ENCODE peak calls at places on chromosomes 1 and 21, in six cellular contexts. One of them, this sample, is unnamed.
A peak's percentile ranks its signal among the peaks of the same experiment; 100 is the strongest.

GRCh38 chr1:109881906-109882287 is 28.8 kb upstream of the CSF1 start:
- DNase-seq in HCT116: no peak
- DNase-seq in fibroblast of pulmonary artery: no peak
- DNase-seq in sigmoid colon: no peak
- DNase-seq in CD8-positive, alpha-beta T cell: no peak
- DNase-seq in B cell: no peak
- DNase-seq in this sample: no peak

GRCh38 chr1:244365821-244366220 is 85.9 kb downstream of the ADSS2 start:
- DNase-seq in HCT116: no peak
- DNase-seq in B cell: no peak
- DNase-seq in CD8-positive, alpha-beta T cell: no peak
- DNase-seq in fibroblast of pulmonary artery: no peak
- DNase-seq in sigmoid colon: no peak
- DNase-seq in this sample: no peak

GRCh38 chr1:113057006-113057405 is 16.0 kb upstream of the LRIG2 start:
- DNase-seq in fibroblast of pulmonary artery: no peak
- DNase-seq in sigmoid colon: no peak
- DNase-seq in CD8-positive, alpha-beta T cell: no peak
- DNase-seq in HCT116: no peak
- DNase-seq in B cell: peak; percentile 18
- DNase-seq in this sample: no peak

GRCh38 chr1:9224664-9225410 is 9.7 kb upstream of the H6PD start:
- DNase-seq in fibroblast of pulmonary artery: no peak
- DNase-seq in HCT116: no peak
- DNase-seq in B cell: no peak
- DNase-seq in CD8-positive, alpha-beta T cell: no peak
- DNase-seq in sigmoid colon: no peak
- DNase-seq in this sample: no peak

GRCh38 chr1:224411766-224412165 is 22.8 kb downstream of the WDR26 start:
- DNase-seq in CD8-positive, alpha-beta T cell: no peak
- DNase-seq in sigmoid colon: no peak
- DNase-seq in fibroblast of pulmonary artery: no peak
- DNase-seq in HCT116: no peak
- DNase-seq in B cell: no peak
- DNase-seq in this sample: no peak

GRCh38 chr1:223718850-223719249 is 6.5 kb downstream of the CAPN2 start:
- DNase-seq in CD8-positive, alpha-beta T cell: no peak
- DNase-seq in fibroblast of pulmonary artery: no peak
- DNase-seq in HCT116: no peak
- DNase-seq in sigmoid colon: no peak
- DNase-seq in B cell: no peak
- DNase-seq in this sample: no peak

GRCh38 chr1:162276493-162276892 is 100.2 kb downstream of the SPATA46 start:
- DNase-seq in B cell: peak; percentile 4
- DNase-seq in CD8-positive, alpha-beta T cell: no peak
- DNase-seq in sigmoid colon: no peak
- DNase-seq in fibroblast of pulmonary artery: peak; percentile 60
- DNase-seq in HCT116: peak; percentile 26
- DNase-seq in this sample: no peak

GRCh38 chr1:239387304-239388231 is 1.2 kb downstream of the CHRM3 start:
- DNase-seq in fibroblast of pulmonary artery: no peak
- DNase-seq in HCT116: no peak
- DNase-seq in sigmoid colon: no peak
- DNase-seq in CD8-positive, alpha-beta T cell: no peak
- DNase-seq in B cell: no peak
- DNase-seq in this sample: no peak

GRCh38 chr1:241717975-241718374 is 65.9 kb downstream of the WDR64 start:
- DNase-seq in sigmoid colon: no peak
- DNase-seq in CD8-positive, alpha-beta T cell: no peak
- DNase-seq in HCT116: no peak
- DNase-seq in fibroblast of pulmonary artery: no peak
- DNase-seq in B cell: no peak
- DNase-seq in this sample: no peak

GRCh38 chr1:234555390-234556112 is 54.4 kb downstream of the IRF2BP2 start:
- DNase-seq in HCT116: no peak
- DNase-seq in sigmoid colon: no peak
- DNase-seq in CD8-positive, alpha-beta T cell: no peak
- DNase-seq in B cell: no peak
- DNase-seq in fibroblast of pulmonary artery: no peak
- DNase-seq in this sample: no peak

GRCh38 chr1:28259935-28260802 is 851 bp downstream of the SESN2 start:
- DNase-seq in fibroblast of pulmonary artery: peak; percentile 95
- DNase-seq in sigmoid colon: peak; percentile 95
- DNase-seq in CD8-positive, alpha-beta T cell: no peak
- DNase-seq in B cell: no peak
- DNase-seq in HCT116: no peak
- DNase-seq in this sample: no peak

GRCh38 chr1:25343872-25344271 is 5.7 kb downstream of the TMEM50A start:
- DNase-seq in sigmoid colon: no peak
- DNase-seq in HCT116: peak; percentile 24
- DNase-seq in fibroblast of pulmonary artery: peak; percentile 69
- DNase-seq in B cell: no peak
- DNase-seq in CD8-positive, alpha-beta T cell: no peak
- DNase-seq in this sample: no peak

GRCh38 chr1:201140235-201140940 is 13.4 kb upstream of the ASCL5 start:
- DNase-seq in CD8-positive, alpha-beta T cell: no peak
- DNase-seq in sigmoid colon: no peak
- DNase-seq in fibroblast of pulmonary artery: no peak
- DNase-seq in B cell: no peak
- DNase-seq in HCT116: no peak
- DNase-seq in this sample: no peak

GRCh38 chr1:19468397-19468956 is 16.9 kb downstream of the CAPZB start:
- DNase-seq in HCT116: no peak
- DNase-seq in fibroblast of pulmonary artery: no peak
- DNase-seq in sigmoid colon: no peak
- DNase-seq in CD8-positive, alpha-beta T cell: peak; percentile 77
- DNase-seq in B cell: peak; percentile 76
- DNase-seq in this sample: peak; percentile 48

GRCh38 chr1:11831945-11832725 is 15.4 kb downstream of the NPPA start:
- DNase-seq in fibroblast of pulmonary artery: no peak
- DNase-seq in sigmoid colon: peak; percentile 55
- DNase-seq in HCT116: no peak
- DNase-seq in CD8-positive, alpha-beta T cell: no peak
- DNase-seq in B cell: no peak
- DNase-seq in this sample: no peak

GRCh38 chr1:111864862-111865261 is 109.2 kb downstream of the DDX20 start:
- DNase-seq in sigmoid colon: no peak
- DNase-seq in fibroblast of pulmonary artery: peak; percentile 7
- DNase-seq in B cell: peak; percentile 13
- DNase-seq in HCT116: no peak
- DNase-seq in CD8-positive, alpha-beta T cell: no peak
- DNase-seq in this sample: no peak

GRCh38 chr1:24830680-24831272 is 85.5 kb downstream of the CLIC4 start:
- DNase-seq in sigmoid colon: no peak
- DNase-seq in HCT116: peak; percentile 68
- DNase-seq in B cell: peak; percentile 70
- DNase-seq in fibroblast of pulmonary artery: peak; percentile 89
- DNase-seq in CD8-positive, alpha-beta T cell: no peak
- DNase-seq in this sample: no peak

GRCh38 chr1:181623850-181624249 is 140.5 kb downstream of the CACNA1E start:
- DNase-seq in B cell: no peak
- DNase-seq in CD8-positive, alpha-beta T cell: no peak
- DNase-seq in HCT116: no peak
- DNase-seq in fibroblast of pulmonary artery: no peak
- DNase-seq in sigmoid colon: no peak
- DNase-seq in this sample: no peak

GRCh38 chr1:241918879-241919278 is 38.7 kb upstream of the BECN2 start:
- DNase-seq in fibroblast of pulmonary artery: peak; percentile 71
- DNase-seq in CD8-positive, alpha-beta T cell: no peak
- DNase-seq in sigmoid colon: no peak
- DNase-seq in B cell: no peak
- DNase-seq in HCT116: no peak
- DNase-seq in this sample: no peak

GRCh38 chr1:187396929-187397796 is 568.4 kb downstream of the PLA2G4A start:
- DNase-seq in fibroblast of pulmonary artery: no peak
- DNase-seq in CD8-positive, alpha-beta T cell: no peak
- DNase-seq in B cell: no peak
- DNase-seq in sigmoid colon: no peak
- DNase-seq in HCT116: no peak
- DNase-seq in this sample: no peak

GRCh38 chr1:228151170-228151513 is 1.4 kb downstream of the GJC2 start:
- DNase-seq in B cell: no peak
- DNase-seq in sigmoid colon: no peak
- DNase-seq in HCT116: no peak
- DNase-seq in CD8-positive, alpha-beta T cell: no peak
- DNase-seq in fibroblast of pulmonary artery: no peak
- DNase-seq in this sample: no peak

GRCh38 chr1:84853743-84854721 is 39.0 kb downstream of the LPAR3 start:
- DNase-seq in HCT116: peak; percentile 56
- DNase-seq in fibroblast of pulmonary artery: peak; percentile 89
- DNase-seq in sigmoid colon: no peak
- DNase-seq in CD8-positive, alpha-beta T cell: peak; percentile 36
- DNase-seq in B cell: peak; percentile 10
- DNase-seq in this sample: peak; percentile 37

GRCh38 chr1:228073870-228074545 is 8.5 kb upstream of the ARF1 start:
- DNase-seq in fibroblast of pulmonary artery: no peak
- DNase-seq in HCT116: no peak
- DNase-seq in B cell: no peak
- DNase-seq in CD8-positive, alpha-beta T cell: no peak
- DNase-seq in sigmoid colon: peak; percentile 53
- DNase-seq in this sample: no peak

GRCh38 chr1:61210435-61211012 is 128.2 kb downstream of the NFIA start:
- DNase-seq in B cell: no peak
- DNase-seq in HCT116: no peak
- DNase-seq in fibroblast of pulmonary artery: no peak
- DNase-seq in sigmoid colon: no peak
- DNase-seq in CD8-positive, alpha-beta T cell: no peak
- DNase-seq in this sample: no peak

GRCh38 chr21:42232176-42232825 is 13.4 kb downstream of the ABCG1 start:
- DNase-seq in sigmoid colon: peak; percentile 61
- DNase-seq in fibroblast of pulmonary artery: no peak
- DNase-seq in B cell: peak; percentile 39
- DNase-seq in HCT116: no peak
- DNase-seq in CD8-positive, alpha-beta T cell: no peak
- DNase-seq in this sample: no peak

GRCh38 chr21:42234464-42235241 is 15.7 kb downstream of the ABCG1 start:
- DNase-seq in fibroblast of pulmonary artery: peak; percentile 45
- DNase-seq in B cell: peak; percentile 92
- DNase-seq in CD8-positive, alpha-beta T cell: peak; percentile 74
- DNase-seq in sigmoid colon: peak; percentile 88
- DNase-seq in HCT116: no peak
- DNase-seq in this sample: peak; percentile 88

GRCh38 chr21:42231761-42232160 is 12.8 kb downstream of the ABCG1 start:
- DNase-seq in B cell: no peak
- DNase-seq in fibroblast of pulmonary artery: no peak
- DNase-seq in HCT116: no peak
- DNase-seq in sigmoid colon: peak; percentile 58
- DNase-seq in CD8-positive, alpha-beta T cell: no peak
- DNase-seq in this sample: no peak

GRCh38 chr21:42234026-42234425 is 15.1 kb downstream of the ABCG1 start:
- DNase-seq in HCT116: no peak
- DNase-seq in fibroblast of pulmonary artery: no peak
- DNase-seq in sigmoid colon: no peak
- DNase-seq in CD8-positive, alpha-beta T cell: no peak
- DNase-seq in B cell: no peak
- DNase-seq in this sample: no peak

GRCh38 chr21:42233067-42233981 is 14.4 kb downstream of the ABCG1 start:
- DNase-seq in sigmoid colon: peak; percentile 98
- DNase-seq in fibroblast of pulmonary artery: peak; percentile 88
- DNase-seq in B cell: peak; percentile 87
- DNase-seq in HCT116: no peak
- DNase-seq in CD8-positive, alpha-beta T cell: peak; percentile 72
- DNase-seq in this sample: peak; percentile 85
- TF ChIP-seq CTCF in sigmoid colon: peak; percentile 24
- TF ChIP-seq CTCF in fibroblast of pulmonary artery: peak; percentile 39
- TF ChIP-seq CTCF in B cell: peak; percentile 69
- TF ChIP-seq CTCF in HCT116: no peak
- TF ChIP-seq CTCF in CD8-positive, alpha-beta T cell: peak; percentile 50
- TF ChIP-seq CTCF in this sample: peak; percentile 14

GRCh38 chr1:229845410-229846138 is 219.5 kb downstream of the URB2 start:
- DNase-seq in sigmoid colon: no peak
- DNase-seq in CD8-positive, alpha-beta T cell: no peak
- DNase-seq in B cell: no peak
- DNase-seq in HCT116: no peak
- DNase-seq in fibroblast of pulmonary artery: no peak
- DNase-seq in this sample: no peak

GRCh38 chr1:229844675-229845074 is 218.6 kb downstream of the URB2 start:
- DNase-seq in CD8-positive, alpha-beta T cell: no peak
- DNase-seq in B cell: no peak
- DNase-seq in HCT116: no peak
- DNase-seq in sigmoid colon: no peak
- DNase-seq in fibroblast of pulmonary artery: no peak
- DNase-seq in this sample: no peak

GRCh38 chr1:229841230-229841629 is 215.2 kb downstream of the URB2 start:
- DNase-seq in sigmoid colon: no peak
- DNase-seq in B cell: peak; percentile 52
- DNase-seq in fibroblast of pulmonary artery: no peak
- DNase-seq in CD8-positive, alpha-beta T cell: no peak
- DNase-seq in HCT116: no peak
- DNase-seq in this sample: no peak

GRCh38 chr1:229842302-229843255 is 216.5 kb downstream of the URB2 start:
- DNase-seq in CD8-positive, alpha-beta T cell: no peak
- DNase-seq in B cell: no peak
- DNase-seq in sigmoid colon: no peak
- DNase-seq in fibroblast of pulmonary artery: no peak
- DNase-seq in HCT116: no peak
- DNase-seq in this sample: no peak

DNA sequence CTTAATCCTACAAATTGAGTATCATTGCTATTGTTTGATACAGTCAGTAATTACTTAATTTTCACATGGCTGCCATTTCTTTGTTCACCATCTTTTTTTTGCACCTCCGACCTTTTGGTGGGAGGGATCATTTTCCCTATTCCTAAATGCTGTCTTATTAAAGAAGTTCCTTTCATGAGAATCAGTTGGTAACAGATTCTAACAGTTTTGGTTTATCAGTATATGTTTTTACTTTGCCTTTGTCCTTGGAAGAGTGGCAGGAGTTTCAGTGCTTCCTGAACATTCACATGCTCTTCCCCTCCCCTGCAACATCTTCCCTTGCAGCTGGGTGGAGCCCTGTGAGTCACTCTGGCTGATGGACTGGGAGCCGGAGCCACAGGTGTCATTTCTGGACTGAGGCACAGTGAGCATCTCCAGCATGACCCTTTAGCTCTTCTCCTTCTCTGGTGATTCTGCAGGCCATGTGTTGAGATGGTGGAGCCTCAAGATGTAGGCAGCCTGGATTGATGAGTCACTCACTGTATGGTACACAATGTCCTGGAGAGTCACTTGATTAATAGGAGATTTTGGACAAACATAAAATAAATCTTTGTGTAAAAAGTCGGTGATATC is 217.7 kb downstream of the URB2 start:
- DNase-seq in B cell: no peak
- DNase-seq in HCT116: peak; percentile 22
- DNase-seq in CD8-positive, alpha-beta T cell: no peak
- DNase-seq in sigmoid colon: peak; percentile 90
- DNase-seq in fibroblast of pulmonary artery: peak; percentile 39
- DNase-seq in this sample: no peak
- TF ChIP-seq CTCF in B cell: no peak
- TF ChIP-seq CTCF in HCT116: no peak
- TF ChIP-seq CTCF in CD8-positive, alpha-beta T cell: no peak
- TF ChIP-seq CTCF in sigmoid colon: peak; percentile 19
- TF ChIP-seq CTCF in fibroblast of pulmonary artery: peak; percentile 24
- TF ChIP-seq CTCF in this sample: no peak

GRCh38 chr1:145849356-145850165 is 4.1 kb downstream of the NUDT17 start:
- DNase-seq in CD8-positive, alpha-beta T cell: no peak
- DNase-seq in HCT116: no peak
- DNase-seq in fibroblast of pulmonary artery: peak; percentile 81
- DNase-seq in sigmoid colon: no peak
- DNase-seq in B cell: no peak
- DNase-seq in this sample: no peak
- TF ChIP-seq CTCF in CD8-positive, alpha-beta T cell: peak; percentile 15
- TF ChIP-seq CTCF in HCT116: no peak
- TF ChIP-seq CTCF in fibroblast of pulmonary artery: peak; percentile 41
- TF ChIP-seq CTCF in sigmoid colon: no peak
- TF ChIP-seq CTCF in B cell: peak; percentile 27
- TF ChIP-seq CTCF in this sample: peak; percentile 35

GRCh38 chr1:221440658-221441057 is 301.2 kb downstream of the DUSP10 start:
- DNase-seq in fibroblast of pulmonary artery: peak; percentile 30
- DNase-seq in sigmoid colon: peak; percentile 79
- DNase-seq in B cell: peak; percentile 18
- DNase-seq in HCT116: peak; percentile 22
- DNase-seq in CD8-positive, alpha-beta T cell: no peak
- DNase-seq in this sample: no peak
- TF ChIP-seq CTCF in fibroblast of pulmonary artery: peak; percentile 14
- TF ChIP-seq CTCF in sigmoid colon: no peak
- TF ChIP-seq CTCF in B cell: no peak
- TF ChIP-seq CTCF in HCT116: no peak
- TF ChIP-seq CTCF in CD8-positive, alpha-beta T cell: no peak
- TF ChIP-seq CTCF in this sample: no peak

This sample was measured in CD4-positive, alpha-beta T cell.